ENCODE peak calls at places on chromosomes 2 and 18, in five cellular contexts. M is mesenchymal stem cell, X is H9, S is IMR-90, L is H1. H is an unnamed sample.

GRCh38 chr2:168632733-168633132 is 169.7 kb upstream of the NOSTRIN start:
- DNase-seq in M (peak; percentile 89), X (no peak), S (peak; percentile 59), L (no peak), H (no peak)

GRCh38 chr2:120564213-120565094 is 171.2 kb upstream of the GLI2 start:
- DNase-seq in M (no peak), X (peak; percentile 65), S (no peak), L (no peak), H (peak; percentile 15)

GRCh38 chr2:230922951-230923717 is 1.9 kb downstream of the GPR55 start:
- DNase-seq in M (no peak), X (peak; percentile 22), S (no peak), L (no peak), H (no peak)

GRCh38 chr18:48667276-48668254 is 128.7 kb downstream of the CTIF start:
- DNase-seq in M (no peak), X (peak; percentile 68), S (peak; percentile 49), L (no peak), H (no peak)

GRCh38 chr2:18551169-18551568 is 9.3 kb downstream of the RDH14 start:
- DNase-seq in M (no peak), X (no peak), S (no peak), L (no peak), H (no peak)

GRCh38 chr2:143397886-143398614 is 268.8 kb downstream of the ARHGAP15 start:
- DNase-seq in M (peak; percentile 48), X (no peak), S (peak; percentile 73), L (no peak), H (no peak)

GRCh38 chr2:171492664-171493063 is 29.6 kb upstream of the CYBRD1 start:
- DNase-seq in M (no peak), X (no peak), S (no peak), L (no peak), H (no peak)

GRCh38 chr2:15705310-15705709 is 113.6 kb downstream of the DDX1 start:
- DNase-seq in M (no peak), X (no peak), S (no peak), L (no peak), H (no peak)

GRCh38 chr2:168574856-168575630 is 119.0 kb downstream of the CERS6 start:
- DNase-seq in M (peak; percentile 17), X (no peak), S (peak; percentile 15), L (no peak), H (no peak)

DNA sequence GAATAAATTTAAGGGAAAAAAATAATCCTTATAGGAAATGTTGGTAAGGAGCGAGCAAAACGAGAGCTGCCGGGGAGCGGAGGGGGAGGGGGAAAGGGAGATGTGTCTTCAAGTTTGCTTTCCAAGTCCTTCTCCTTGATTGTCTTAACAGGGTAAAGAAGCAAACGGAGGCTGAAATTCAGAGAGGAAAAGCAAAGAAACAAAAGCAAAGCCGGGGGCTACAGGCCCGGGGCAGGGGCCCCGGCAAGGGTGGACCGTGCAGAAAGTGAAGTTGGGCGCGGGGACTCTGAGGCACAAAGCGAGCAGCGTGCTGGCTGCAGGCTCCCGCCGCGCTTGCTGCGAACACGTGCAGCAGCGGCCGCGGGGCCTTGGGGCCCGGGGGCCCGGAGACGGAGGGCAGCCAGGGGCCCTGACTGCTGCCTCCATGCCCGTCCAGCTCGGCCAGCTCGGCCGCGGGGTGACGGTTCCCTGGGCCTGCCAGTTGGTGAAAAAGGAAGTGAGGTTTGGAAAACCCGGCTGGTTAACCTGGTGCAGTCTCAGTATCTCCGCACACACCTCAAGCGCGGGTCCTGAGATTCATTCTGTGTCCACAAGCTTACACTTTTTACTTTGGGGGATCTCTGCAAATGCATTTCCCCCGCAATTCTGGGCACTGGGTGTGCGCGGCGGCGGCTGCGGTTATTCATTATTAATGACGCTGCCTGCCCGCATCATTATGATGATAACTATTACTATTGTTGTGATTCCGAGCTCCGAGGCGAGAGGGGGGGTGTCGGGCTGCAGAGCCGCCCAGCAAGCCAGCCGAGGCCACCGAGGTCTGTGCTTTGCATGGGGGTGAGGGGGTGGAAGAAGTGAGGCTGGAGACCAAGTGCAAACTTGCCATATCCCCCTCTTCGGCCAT is 4.0 kb downstream of the BCL11A start:
- DNase-seq in M (peak; percentile 39), X (no peak), S (no peak), L (no peak), H (no peak)
- H2AK5ac ChIP-seq in M (no peak overlapping the region), X (no peak overlapping the region), S (no peak overlapping the region), L (no peak overlapping the region), H (peak overlapping the region; percentile 78)

DNA sequence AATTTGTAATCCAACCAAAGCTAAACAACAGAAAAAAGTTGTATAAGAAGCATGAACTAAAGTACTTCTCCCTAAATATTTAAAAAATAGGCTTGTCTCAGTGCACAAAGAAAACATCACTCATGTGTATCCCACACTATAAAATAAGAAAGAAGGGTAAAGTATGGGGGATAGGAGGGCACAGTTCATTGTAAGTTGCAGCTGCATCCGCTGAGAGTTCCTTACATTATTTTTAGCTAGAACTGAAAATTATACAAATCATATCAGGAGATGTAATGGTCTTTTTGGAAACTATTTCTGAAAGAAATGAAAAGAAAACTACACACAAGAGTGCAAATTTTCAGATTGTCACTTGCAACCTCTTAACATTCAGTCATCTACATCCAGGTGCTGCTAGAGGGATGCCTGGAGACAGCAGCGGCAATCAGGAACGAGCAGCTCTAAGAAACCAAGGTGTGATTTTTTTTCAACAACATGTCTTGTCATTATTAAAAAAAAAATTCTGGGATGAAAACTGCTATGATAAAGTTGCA is 273.6 kb downstream of the ASXL3 start:
- DNase-seq in M (no peak), X (no peak), S (no peak), L (no peak), H (no peak)
- H3K4me2 ChIP-seq in M (no peak overlapping the region), X (no peak overlapping the region), S (no peak overlapping the region), L (no peak overlapping the region), H (no peak overlapping the region)

GRCh38 chr2:63817382-63817781 is 24.3 kb upstream of the UGP2 start:
- DNase-seq in M (no peak), X (no peak), S (no peak), L (no peak), H (no peak)
- H2AK5ac ChIP-seq in M (no peak overlapping the region), X (no peak overlapping the region), S (no peak overlapping the region), L (no peak overlapping the region), H (no peak overlapping the region)

GRCh38 chr2:40394030-40394429 is 57.9 kb downstream of the SLC8A1 start:
- DNase-seq in M (no peak), X (no peak), S (no peak), L (no peak), H (no peak)

GRCh38 chr2:40400336-40400953 is 51.4 kb downstream of the SLC8A1 start:
- DNase-seq in M (no peak), X (no peak), S (no peak), L (no peak), H (no peak)

GRCh38 chr2:40397720-40398119 is 54.2 kb downstream of the SLC8A1 start:
- DNase-seq in M (no peak), X (no peak), S (no peak), L (no peak), H (no peak)

GRCh38 chr2:40395169-40396023 is 56.5 kb downstream of the SLC8A1 start:
- DNase-seq in M (no peak), X (no peak), S (no peak), L (no peak), H (no peak)

DNA sequence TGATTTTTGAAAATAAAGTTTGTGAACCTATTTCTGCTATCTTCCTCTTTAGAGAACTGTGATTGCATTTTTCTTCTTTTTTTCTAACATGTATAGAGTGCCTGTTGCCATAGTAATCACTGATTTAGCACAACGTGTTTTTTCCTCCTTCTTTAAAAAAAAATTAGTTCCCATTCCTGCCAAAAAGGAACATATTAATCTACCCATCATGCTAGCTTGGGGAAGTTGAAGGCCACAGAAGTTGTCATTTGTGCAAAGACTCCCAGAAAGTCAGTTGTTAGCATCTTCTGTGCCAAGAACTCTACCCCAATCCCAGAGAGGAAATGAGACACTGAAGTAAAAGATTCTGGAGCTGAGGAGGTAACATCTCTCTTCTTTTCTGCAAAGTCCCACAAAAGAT is 57.3 kb downstream of the SLC8A1 start:
- DNase-seq in M (no peak), X (no peak), S (no peak), L (no peak), H (no peak)
- H3K4me2 ChIP-seq in M (no peak overlapping the region), X (no peak overlapping the region), S (peak overlapping the region; percentile 27), L (no peak overlapping the region), H (no peak overlapping the region)

GRCh38 chr2:99911711-99912110 is 230.7 kb downstream of the AFF3 start:
- DNase-seq in M (no peak), X (no peak), S (no peak), L (no peak), H (no peak)
- H2AK5ac ChIP-seq in M (no peak overlapping the region), X (no peak overlapping the region), S (no peak overlapping the region), L (no peak overlapping the region), H (no peak overlapping the region)

DNA sequence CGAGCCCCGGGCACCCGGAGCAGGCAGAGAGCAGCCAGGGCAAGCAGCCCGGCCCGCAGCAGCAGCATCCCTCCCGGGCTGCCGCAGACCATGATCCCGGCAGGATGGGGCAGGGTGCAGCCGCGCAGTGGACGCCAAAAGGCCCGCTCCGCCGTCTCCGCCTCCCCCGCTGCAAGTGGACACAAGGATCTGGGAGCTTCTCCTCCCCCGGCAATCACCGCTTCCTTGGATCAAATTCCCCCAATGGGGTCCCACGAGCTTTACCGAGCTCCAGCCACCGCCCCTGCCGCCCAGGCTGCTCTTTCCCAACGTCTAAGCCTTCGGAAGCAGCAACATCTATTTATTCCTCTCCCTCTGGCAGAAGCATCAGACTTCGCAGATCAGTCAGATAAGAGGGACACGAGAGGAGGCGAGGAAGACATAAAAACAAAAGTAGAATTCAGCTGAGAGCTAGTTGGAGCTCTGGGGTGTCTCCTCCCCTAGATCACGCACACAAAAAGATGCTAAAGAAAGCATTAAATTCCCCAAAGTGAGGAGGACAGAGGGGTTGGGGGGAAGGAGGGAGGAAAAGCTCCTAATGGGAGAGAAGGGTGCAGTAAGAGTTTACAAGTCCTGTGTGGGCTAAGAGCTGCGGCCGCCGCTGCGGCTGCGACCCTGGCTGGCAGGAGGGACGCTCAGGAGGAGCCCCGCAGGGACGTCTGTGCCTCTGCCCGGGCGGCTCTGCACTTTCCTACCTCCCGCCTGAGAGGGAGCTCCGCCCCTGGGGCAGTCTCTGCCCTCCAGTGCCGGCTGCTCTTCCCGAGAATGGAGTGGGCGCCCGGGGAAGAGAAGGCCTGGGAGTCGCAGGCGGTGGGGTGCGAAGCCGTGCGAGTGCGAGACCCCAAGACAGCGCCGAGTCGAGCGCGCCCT is at the start of gene FRZB:
- DNase-seq in M (peak; percentile 90), X (peak; percentile 73), S (peak; percentile 73), L (peak; percentile 17), H (peak; percentile 82)
- H3K4me2 ChIP-seq in M (peak within 1 kb of the TSS; percentile 99), X (peak within 1 kb of the TSS; percentile 90), S (peak within 1 kb of the TSS; percentile 83), L (peak within 1 kb of the TSS; percentile 97), H (peak within 1 kb of the TSS; percentile 81)

GRCh38 chr18:9400197-9400596 is 65.6 kb downstream of the TWSG1 start:
- DNase-seq in M (no peak), X (no peak), S (no peak), L (no peak), H (no peak)
- H2AK5ac ChIP-seq in M (no peak overlapping the region), X (no peak overlapping the region), S (no peak overlapping the region), L (no peak overlapping the region), H (no peak overlapping the region)

DNA sequence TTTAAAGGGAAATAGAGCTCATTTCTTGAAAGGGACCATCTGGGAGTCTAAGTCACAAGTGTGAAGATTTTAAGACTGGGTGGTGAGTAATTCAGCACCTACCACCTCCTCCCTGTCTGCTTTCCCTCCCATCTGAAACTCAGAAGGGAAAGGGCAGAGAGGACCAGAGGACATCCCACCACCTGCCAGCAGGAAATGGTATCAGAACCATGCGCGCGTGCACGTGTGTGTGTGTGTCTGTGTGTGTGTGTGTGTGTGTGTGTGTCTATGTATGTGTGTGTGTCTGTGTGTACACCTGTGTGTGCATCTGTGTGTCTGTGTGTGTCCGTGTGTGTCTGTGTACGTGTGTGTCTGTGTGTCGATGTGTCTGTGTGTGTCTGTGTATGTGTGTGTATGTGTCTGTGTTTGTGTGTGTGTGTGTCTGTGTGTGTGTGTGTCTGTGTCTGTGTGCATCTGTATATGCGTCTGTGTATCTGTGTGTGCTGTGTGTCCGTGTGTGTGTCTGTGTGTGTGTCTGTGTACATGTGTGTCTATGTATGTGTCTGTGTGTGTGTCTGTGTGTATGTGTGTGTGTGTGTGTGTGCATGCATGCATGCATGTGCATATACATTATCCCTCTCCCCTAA is 76.8 kb downstream of the ZFP36L2 start:
- DNase-seq in M (no peak), X (no peak), S (no peak), L (no peak), H (no peak)
- H3K4me2 ChIP-seq in M (no peak overlapping the region), X (no peak overlapping the region), S (no peak overlapping the region), L (no peak overlapping the region), H (no peak overlapping the region)

H was measured in neuronal stem cell.